ENCODE peak calls at places on chromosomes 4 and X, in four cellular contexts. P is HepG2, J is GM12878, B is H1. S is an unnamed sample.

GRCh38 chr4:80017125-80017854 is 55.7 kb downstream of the ANTXR2 start:
- DNase-seq in J (no peak), B (no peak), P (no peak), S (no peak)

GRCh38 chr4:22203436-22204011 is 255.0 kb upstream of the KCNIP4 start:
- DNase-seq in J (no peak), B (no peak), P (no peak), S (no peak)

GRCh38 chr4:37762294-37763163 is 64.0 kb upstream of the PGM2 start:
- DNase-seq in P (peak; percentile 9), B (no peak), J (no peak), S (peak; percentile 9)

GRCh38 chrX:2243913-2244460 is 256.8 kb downstream of the DHRSX start:
- DNase-seq in J (no peak), P (no peak), B (no peak), S (no peak)

GRCh38 chrX:23792861-23793553 is 10.0 kb downstream of the SAT1 start:
- DNase-seq in P (no peak), B (no peak), J (no peak), S (no peak)

GRCh38 chrX:132480581-132481203 is 8.1 kb downstream of the MBNL3 start:
- DNase-seq in B (no peak), J (peak; percentile 55), P (peak; percentile 82), S (no peak)

GRCh38 chr4:184728858-184729257 is 5.0 kb downstream of the CENPU start:
- DNase-seq in P (peak; percentile 61), J (no peak), B (no peak), S (no peak)

GRCh38 chr4:92654084-92654483 is 350.3 kb downstream of the GRID2 start:
- DNase-seq in B (no peak), J (no peak), P (no peak), S (no peak)

GRCh38 chr4:73723029-73723428 is 17.3 kb upstream of the CXCL8 start:
- DNase-seq in B (no peak), J (no peak), P (no peak), S (no peak)

GRCh38 chr4:71380721-71381120 is 41.9 kb downstream of the SLC4A4 start:
- DNase-seq in P (no peak), J (no peak), B (no peak), S (no peak)

GRCh38 chr4:86223472-86223871 is 136.4 kb downstream of the MAPK10 start:
- DNase-seq in J (no peak), B (peak; percentile 79), P (peak; percentile 38), S (peak; percentile 62)

GRCh38 chrX:12421918-12422317 is 283.6 kb downstream of the FRMPD4 start:
- DNase-seq in J (no peak), P (no peak), B (no peak), S (no peak)

GRCh38 chr4:2798399-2799301 is 5.8 kb downstream of the SH3BP2 start:
- DNase-seq in P (no peak), J (no peak), B (no peak), S (peak; percentile 49)

GRCh38 chrX:66677430-66677829 is 38.6 kb upstream of the EDA2R start:
- DNase-seq in B (no peak), J (no peak), P (no peak), S (no peak)

GRCh38 chr4:82138376-82138775 is 235.4 kb downstream of the HNRNPD start:
- DNase-seq in B (no peak), P (no peak), J (no peak), S (no peak)

GRCh38 chr4:48906283-48907173 is at the start of gene OCIAD2:
- DNase-seq in P (no peak), B (peak; percentile 81), J (peak; percentile 39), S (no peak)

GRCh38 chr4:159308571-159309340 is 205.9 kb downstream of the RAPGEF2 start:
- DNase-seq in J (no peak), B (no peak), P (no peak), S (no peak)

GRCh38 chr4:1601852-1602525 is 82.1 kb downstream of the FAM53A start:
- DNase-seq in B (no peak), P (no peak), J (no peak), S (no peak)

GRCh38 chrX:150062292-150063137 is 124.2 kb upstream of the EOLA2 start:
- DNase-seq in B (no peak), J (no peak), P (no peak), S (no peak)

GRCh38 chr4:161320377-161320776 is 843.4 kb downstream of the FSTL5 start:
- DNase-seq in P (peak; percentile 48), J (no peak), B (no peak), S (peak; percentile 1)

GRCh38 chr4:66911898-66912297 is 633.4 kb downstream of the CENPC start:
- DNase-seq in B (no peak), J (no peak), P (no peak), S (no peak)

GRCh38 chrX:69932323-69932722 is 117.4 kb downstream of the AWAT2 start:
- DNase-seq in J (no peak), B (no peak), P (no peak), S (no peak)

GRCh38 chrX:133660356-133660755 is 245.1 kb upstream of the GPC4 start:
- DNase-seq in B (no peak), J (no peak), P (no peak), S (no peak)

GRCh38 chr4:165152527-165152926 is 39.9 kb upstream of the TMEM192 start:
- DNase-seq in B (no peak), P (no peak), J (no peak), S (no peak)

GRCh38 chr4:127686656-127687055 is 43.5 kb upstream of the SLC25A31 start:
- DNase-seq in B (no peak), J (no peak), P (no peak), S (no peak)

GRCh38 chr4:188949608-188950007 is 810.4 kb downstream of the TRIML1 start:
- DNase-seq in B (no peak), P (no peak), J (no peak), S (no peak)

GRCh38 chr4:88613417-88613875 is 21.2 kb downstream of the HERC3 start:
- DNase-seq in J (no peak), B (no peak), P (no peak), S (no peak)

GRCh38 chrX:80022363-80023031 is 7.9 kb downstream of the TBX22 start:
- DNase-seq in B (peak; percentile 52), J (no peak), P (no peak), S (no peak)

GRCh38 chrX:140503714-140504351 is 1.0 kb downstream of the SOX3 start:
- DNase-seq in B (peak; percentile 49), P (no peak), J (no peak), S (no peak)

GRCh38 chr4:143335979-143336827 is 473 bp upstream of the GAB1 start:
- DNase-seq in P (peak; percentile 71), B (peak; percentile 88), J (no peak), S (peak; percentile 83)

GRCh38 chr4:164169591-164169990 is 584.3 kb upstream of the SMIM31 start:
- DNase-seq in J (no peak), B (no peak), P (no peak), S (no peak)

GRCh38 chr4:102692474-102692873 is 68.3 kb downstream of the MANBA start:
- DNase-seq in J (no peak), P (no peak), B (no peak), S (no peak)

GRCh38 chr4:3213101-3213416 is 35.9 kb upstream of the MSANTD1 start:
- DNase-seq in B (no peak), P (peak; percentile 15), J (no peak), S (no peak)

GRCh38 chrX:33840176-33840575 is 291.9 kb downstream of the FAM47A start:
- DNase-seq in J (no peak), P (no peak), B (no peak), S (no peak)

DNA sequence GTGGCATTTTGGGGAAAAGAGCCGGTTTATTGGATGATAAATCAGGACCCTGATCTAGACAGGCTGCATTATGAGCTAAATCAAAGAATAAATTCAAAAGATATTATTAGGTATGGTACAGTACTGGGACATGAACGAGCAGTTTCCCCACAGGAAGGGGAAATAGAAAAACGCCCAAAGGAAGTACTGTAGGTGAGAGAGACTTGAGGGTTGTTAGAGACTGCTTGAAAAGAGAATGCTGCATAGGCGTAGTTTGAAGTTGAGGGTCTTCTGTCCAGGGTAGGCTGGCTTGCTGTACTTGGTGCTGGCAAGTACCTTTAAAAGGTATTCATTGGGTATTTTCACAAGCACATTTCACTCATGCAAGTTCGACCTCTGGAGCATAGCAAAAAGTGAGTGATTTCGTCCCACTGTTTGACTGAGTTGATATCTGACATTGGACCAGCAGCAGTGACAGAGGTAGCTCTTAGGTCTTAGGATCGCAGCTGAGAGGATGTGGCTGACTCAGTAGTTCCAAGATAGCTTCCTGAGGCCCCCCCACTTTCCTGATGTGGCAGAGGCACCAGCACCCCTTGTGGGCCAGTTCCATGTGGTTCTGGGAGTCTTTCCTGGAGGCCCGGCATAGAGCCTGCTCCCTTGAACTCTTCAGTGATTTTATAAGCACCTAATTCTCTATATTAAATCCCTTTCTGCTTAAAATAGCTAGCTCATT is 64.3 kb downstream of the TMEM131L start:
- DNase-seq in J (no peak), B (no peak), P (no peak), S (no peak)
- TF ChIP-seq CEBPB in J (no peak), B (no peak), P (no peak), S (no peak)

GRCh38 chr4:41991916-41992767 is 1.8 kb downstream of the SLC30A9 start:
- DNase-seq in J (no peak), B (no peak), P (peak; percentile 25), S (no peak)
- H3K9ac ChIP-seq in J (no peak overlapping the region), B (no peak overlapping the region), P (peak overlapping the region; percentile 87), S (peak overlapping the region; percentile 89)

GRCh38 chrX:63751481-63751880 is 33.5 kb downstream of the ARHGEF9 start:
- DNase-seq in B (no peak), J (no peak), P (no peak), S (no peak)

GRCh38 chrX:63750846-63751245 is 34.2 kb downstream of the ARHGEF9 start:
- DNase-seq in J (no peak), P (no peak), B (no peak), S (no peak)

GRCh38 chrX:63755892-63756291 is 29.1 kb downstream of the ARHGEF9 start:
- DNase-seq in B (no peak), P (no peak), J (no peak), S (no peak)

GRCh38 chrX:63754141-63754859 is 30.7 kb downstream of the ARHGEF9 start:
- DNase-seq in P (no peak), J (no peak), B (no peak), S (no peak)

GRCh38 chrX:63754860-63755579 is 30.0 kb downstream of the ARHGEF9 start:
- DNase-seq in J (peak; percentile 73), P (peak; percentile 61), B (peak; percentile 80), S (peak; percentile 16)
- TF ChIP-seq HDAC2 in J (no peak), P (no peak), B (no peak), S (no peak)

GRCh38 chr4:15893967-15894366 is 44.6 kb downstream of the FGFBP1 start:
- DNase-seq in B (no peak), J (no peak), P (no peak), S (no peak)
- TF ChIP-seq CEBPB in B (no peak), J (no peak), P (no peak), S (no peak)

GRCh38 chrX:102963955-102964354 is 26.9 kb downstream of the RAB40AL start:
- DNase-seq in J (no peak), B (no peak), P (no peak), S (no peak)
- H3K9ac ChIP-seq in J (no peak overlapping the region), B (no peak overlapping the region), P (no peak overlapping the region), S (no peak overlapping the region)

GRCh38 chrX:48831909-48832291 is 3.5 kb downstream of the PCSK1N start:
- DNase-seq in J (no peak), P (no peak), B (peak; percentile 59), S (no peak)
- TF ChIP-seq HDAC2 in J (no peak), P (no peak), B (no peak), S (no peak)

GRCh38 chrX:50691820-50692219 is 122.2 kb downstream of the SHROOM4 start:
- DNase-seq in J (no peak), B (no peak), P (peak; percentile 38), S (peak; percentile 35)
- TF ChIP-seq CEBPB in J (no peak), B (no peak), P (no peak), S (no peak)

GRCh38 chrX:155069414-155069813 is 1.5 kb downstream of the CMC4 start:
- DNase-seq in B (no peak), J (no peak), P (no peak), S (no peak)
- H3K9ac ChIP-seq in B (no peak overlapping the region), J (peak overlapping the region; percentile 87), P (peak overlapping the region; percentile 71), S (no peak overlapping the region)

S was measured in K562.